ENCODE peak calls at places on chromosomes 12 and 14, in five cellular contexts. L is naive B cell, T is colonic mucosa, V is NCI-H1436, S is HS-5. N is an unnamed sample.

GRCh38 chr14:101055776-101056374 is 152.4 kb upstream of the RTL1 start:
- DNase-seq in L (no peak), T (no peak), V (no peak), S (no peak), N (no peak)

GRCh38 chr14:72741836-72742681 is 151.8 kb downstream of the DPF3 start:
- DNase-seq in L (no peak), T (peak; percentile 12), V (no peak), S (no peak), N (no peak)

GRCh38 chr14:86675059-86675458 is 1145.1 kb downstream of the FLRT2 start:
- DNase-seq in L (no peak), T (no peak), V (no peak), S (no peak), N (no peak)

GRCh38 chr12:77152623-77153193 is 87.3 kb upstream of the E2F7 start:
- DNase-seq in L (no peak), T (no peak), V (no peak), S (no peak), N (no peak)

GRCh38 chr14:81275995-81276698 is 55.4 kb upstream of the GTF2A1 start:
- DNase-seq in L (no peak), T (no peak), V (peak; percentile 11), S (no peak), N (no peak)

GRCh38 chr12:26863515-26863914 is 30.5 kb upstream of the ITPR2 start:
- DNase-seq in L (no peak), T (no peak), V (no peak), S (no peak), N (no peak)

GRCh38 chr14:48970995-48971394 is 615.2 kb downstream of the RPS29 start:
- DNase-seq in L (no peak), T (no peak), V (no peak), S (peak; percentile 44), N (no peak)

GRCh38 chr14:22491683-22492483 is 97.1 kb downstream of the DAD1 start:
- DNase-seq in L (no peak), T (no peak), V (no peak), S (no peak), N (peak; percentile 75)

GRCh38 chr12:70157099-70157498 is 86.1 kb upstream of the CNOT2 start:
- DNase-seq in L (no peak), T (no peak), V (no peak), S (no peak), N (no peak)